ENCODE peak calls at places on chromosomes 12 and 14, in ten cellular contexts. Q is fibroblast of pulmonary artery; H is astrocyte; E is RWPE1; N is WTC11; U is GM06990; Y is HCT116; C is neural progenitor cell; G is epithelial cell of esophagus; S is activated CD8-positive, alpha-beta T cell treated with anti-CD3 and anti-CD28 coated beads for 36 hours. J is an unnamed sample.
A peak's percentile ranks its signal among the peaks of the same experiment; 100 is the strongest.

GRCh38 chr12:31514912-31515311 is 76.0 kb downstream of the DENND5B start:
- DNase-seq in Q (no peak), H (no peak), E (no peak), N (no peak), U (no peak), Y (no peak), C (no peak), G (no peak), S (no peak), J (no peak)

GRCh38 chr14:28703482-28703881 is 63.1 kb upstream of the FOXG1 start:
- DNase-seq in Q (no peak), H (no peak), E (no peak), N (no peak), U (no peak), Y (no peak), C (no peak), G (no peak), S (no peak), J (no peak)

GRCh38 chr14:67517083-67517482 is 16.0 kb upstream of the PLEKHH1 start:
- DNase-seq in Q (peak; percentile 22), H (peak; percentile 23), E (no peak), N (peak; percentile 54), U (no peak), Y (no peak), C (peak; percentile 74), G (peak; percentile 18), S (no peak), J (no peak)

GRCh38 chr14:37036669-37037341 is 135.6 kb downstream of the SLC25A21 start:
- DNase-seq in Q (no peak), H (peak; percentile 39), E (peak; percentile 19), N (no peak), U (no peak), Y (no peak), C (no peak), G (no peak), S (no peak), J (no peak)

GRCh38 chr14:28294834-28295440 is 471.6 kb upstream of the FOXG1 start:
- DNase-seq in Q (peak; percentile 67), H (peak; percentile 61), E (no peak), N (no peak), U (no peak), Y (no peak), C (peak; percentile 54), G (peak; percentile 74), S (peak; percentile 2), J (no peak)

GRCh38 chr12:119916111-119916510 is 39.0 kb upstream of the CIT start:
- DNase-seq in Q (no peak), H (no peak), E (no peak), N (no peak), U (no peak), Y (no peak), C (no peak), G (no peak), S (no peak), J (no peak)

GRCh38 chr12:54418441-54419087 is 502 bp downstream of the ITGA5 start:
- DNase-seq in Q (no peak), H (no peak), E (no peak), N (peak; percentile 42), U (no peak), Y (no peak), C (no peak), G (no peak), S (no peak), J (no peak)

GRCh38 chr12:94922561-94922960 is 80.9 kb downstream of the NDUFA12 start:
- DNase-seq in Q (no peak), H (no peak), E (no peak), N (peak; percentile 16), U (no peak), Y (no peak), C (peak; percentile 24), G (no peak), S (no peak), J (no peak)

GRCh38 chr12:105485321-105485910 is 154.9 kb downstream of the C12orf75 start:
- DNase-seq in Q (peak; percentile 93), H (peak; percentile 81), E (no peak), N (no peak), U (no peak), Y (no peak), C (no peak), G (peak; percentile 59), S (no peak), J (peak; percentile 73)

GRCh38 chr12:64403708-64404469 is at the start of gene XPOT:
- DNase-seq in Q (peak; percentile 98), H (peak; percentile 95), E (peak; percentile 96), N (peak; percentile 93), U (peak; percentile 99), Y (peak; percentile 95), C (peak; percentile 99), G (peak; percentile 99), S (peak; percentile 94), J (peak; percentile 96)

GRCh38 chr14:54814076-54814475 is 88.5 kb downstream of the GCH1 start:
- DNase-seq in Q (no peak), H (no peak), E (no peak), N (peak; percentile 72), U (no peak), Y (no peak), C (no peak), G (no peak), S (peak; percentile 70), J (no peak)

GRCh38 chr14:32419429-32419828 is 90.3 kb downstream of the AKAP6 start:
- DNase-seq in Q (no peak), H (no peak), E (no peak), N (no peak), U (no peak), Y (no peak), C (no peak), G (no peak), S (no peak), J (no peak)

GRCh38 chr12:11729008-11729407 is 79.5 kb downstream of the ETV6 start:
- DNase-seq in Q (no peak), H (no peak), E (no peak), N (no peak), U (no peak), Y (no peak), C (no peak), G (peak; percentile 82), S (no peak), J (no peak)

GRCh38 chr12:68236421-68237059 is 10.9 kb upstream of the IL26 start:
- DNase-seq in Q (no peak), H (no peak), E (peak; percentile 19), N (no peak), U (peak; percentile 22), Y (no peak), C (no peak), G (no peak), S (peak; percentile 54), J (no peak)

GRCh38 chr12:80936353-80936641 is 1.4 kb downstream of the LIN7A start:
- DNase-seq in Q (peak; percentile 35), H (no peak), E (no peak), N (no peak), U (no peak), Y (no peak), C (peak; percentile 68), G (no peak), S (no peak), J (peak; percentile 39)

GRCh38 chr14:89955022-89955414 is 488 bp upstream of the EFCAB11 start:
- DNase-seq in Q (no peak), H (no peak), E (no peak), N (no peak), U (no peak), Y (no peak), C (no peak), G (no peak), S (no peak), J (no peak)

GRCh38 chr14:89953602-89954001 is 928 bp downstream of the EFCAB11 start:
- DNase-seq in Q (no peak), H (no peak), E (no peak), N (no peak), U (no peak), Y (no peak), C (no peak), G (no peak), S (no peak), J (no peak)

GRCh38 chr14:89956294-89957009 is 725 bp downstream of the TDP1 start:
- DNase-seq in Q (peak; percentile 87), H (peak; percentile 91), E (peak; percentile 61), N (peak; percentile 42), U (peak; percentile 72), Y (peak; percentile 22), C (peak; percentile 72), G (peak; percentile 94), S (peak; percentile 97), J (peak; percentile 91)

GRCh38 chr14:89954045-89955021 is at the start of gene EFCAB11:
- DNase-seq in Q (peak; percentile 99), H (peak; percentile 97), E (peak; percentile 96), N (peak; percentile 97), U (peak; percentile 94), Y (peak; percentile 97), C (peak; percentile 99), G (peak; percentile 99), S (peak; percentile 97), J (peak; percentile 99)

GRCh38 chr14:89955418-89956293 is at the start of gene TDP1:
- DNase-seq in Q (peak; percentile 94), H (peak; percentile 86), E (peak; percentile 97), N (peak; percentile 99), U (peak; percentile 99), Y (peak; percentile 91), C (peak; percentile 99), G (peak; percentile 98), S (peak; percentile 97), J (peak; percentile 93)
- TF ChIP-seq CTCF in Q (no peak), H (no peak), E (peak; percentile 23), N (no peak), U (peak; percentile 11), Y (no peak), C (peak; percentile 32), G (no peak), S (no peak), J (no peak)

GRCh38 chr12:55930771-55931316 is at the start of gene DGKA:
- DNase-seq in Q (peak; percentile 85), H (peak; percentile 61), E (peak; percentile 77), N (peak; percentile 55), U (peak; percentile 53), Y (peak; percentile 41), C (peak; percentile 52), G (peak; percentile 92), S (peak; percentile 95), J (peak; percentile 71)
- TF ChIP-seq CTCF in Q (peak; percentile 73), H (peak; percentile 71), E (peak; percentile 78), N (peak; percentile 14), U (peak; percentile 75), Y (peak; percentile 72), C (peak; percentile 67), G (peak; percentile 72), S (peak; percentile 61), J (peak; percentile 79)

GRCh38 chr12:42586268-42586667 is 3.3 kb downstream of the PRICKLE1 start:
- DNase-seq in Q (no peak), H (no peak), E (no peak), N (no peak), U (no peak), Y (no peak), C (no peak), G (no peak), S (no peak), J (no peak)
- TF ChIP-seq CTCF in Q (peak; percentile 26), H (no peak), E (no peak), N (no peak), U (no peak), Y (no peak), C (no peak), G (peak; percentile 9), S (no peak), J (peak; percentile 15)

DNA sequence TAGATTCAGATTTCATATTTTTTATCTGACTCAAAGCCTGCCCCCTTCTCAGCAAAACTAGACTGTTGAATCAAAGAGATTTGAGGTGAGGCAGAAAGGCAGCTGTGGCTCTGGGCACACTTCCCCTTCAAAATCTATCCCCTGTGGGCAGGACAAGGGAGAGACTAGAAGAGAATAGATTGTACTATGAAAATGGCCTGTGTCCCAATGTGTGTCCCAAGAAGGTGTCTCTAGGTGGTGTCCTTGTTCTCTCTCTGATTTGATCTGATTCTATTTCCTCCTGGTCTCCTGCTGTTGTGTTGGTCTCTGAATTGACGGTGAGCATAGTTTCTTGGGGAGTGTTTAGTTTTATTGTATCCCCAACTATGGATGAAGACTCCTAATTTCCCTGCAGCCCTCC is 565.8 kb upstream of the ATP2B1 start:
- DNase-seq in Q (no peak), H (no peak), E (no peak), N (no peak), U (no peak), Y (no peak), C (no peak), G (peak; percentile 17), S (no peak), J (no peak)
- TF ChIP-seq CTCF in Q (no peak), H (no peak), E (no peak), N (no peak), U (no peak), Y (no peak), C (no peak), G (peak; percentile 21), S (no peak), J (no peak)

J was measured in HFFc6.